ENCODE peak calls at places on chromosomes 6 and 20, in seven cellular contexts. Z, G, X, T, V, A and O are unnamed samples.

GRCh38 chr20:63876489-63877036 is 11.5 kb downstream of the TPD52L2 start:
- DNase-seq in G (no peak), V (no peak), X (no peak), T (no peak), Z (no peak), A (no peak), O (no peak)

GRCh38 chr20:13238001-13238653 is 17.1 kb downstream of the ISM1 start:
- DNase-seq in V (no peak), Z (no peak), A (no peak), T (no peak), X (no peak), G (no peak), O (no peak)

GRCh38 chr6:117928833-117929232 is 21.8 kb downstream of the SLC35F1 start:
- DNase-seq in T (no peak), V (no peak), X (no peak), A (no peak), Z (no peak), G (no peak), O (no peak)

GRCh38 chr20:54084193-54084592 is 13.8 kb upstream of the BCAS1 start:
- DNase-seq in V (no peak), Z (no peak), T (no peak), G (no peak), A (no peak), X (no peak), O (no peak)

GRCh38 chr6:89805814-89806371 is 13.7 kb downstream of the MDN1 start:
- DNase-seq in Z (no peak), X (no peak), G (no peak), A (no peak), T (no peak), V (no peak), O (no peak)

GRCh38 chr6:6556162-6556737 is 32.3 kb upstream of the LY86 start:
- DNase-seq in G (no peak), T (no peak), A (no peak), X (no peak), Z (no peak), V (no peak), O (no peak)

GRCh38 chr20:34604980-34605788 is 46.7 kb downstream of the MAP1LC3A start:
- DNase-seq in V (no peak), Z (no peak), T (peak), X (no peak), A (no peak), G (no peak), O (no peak)

GRCh38 chr6:51855310-51856082 is 231.9 kb downstream of the PKHD1 start:
- DNase-seq in Z (peak), G (no peak), V (peak), T (peak), X (peak), A (peak), O (peak)

GRCh38 chr6:33508935-33509926 is 54.9 kb downstream of the ZBTB9 start:
- DNase-seq in T (no peak), X (peak), V (no peak), A (no peak), Z (no peak), G (peak), O (no peak)

GRCh38 chr20:64025826-64026412 is 10.1 kb upstream of the C20orf204 start:
- DNase-seq in A (no peak), G (no peak), Z (no peak), X (no peak), V (no peak), T (peak), O (no peak)

DNA sequence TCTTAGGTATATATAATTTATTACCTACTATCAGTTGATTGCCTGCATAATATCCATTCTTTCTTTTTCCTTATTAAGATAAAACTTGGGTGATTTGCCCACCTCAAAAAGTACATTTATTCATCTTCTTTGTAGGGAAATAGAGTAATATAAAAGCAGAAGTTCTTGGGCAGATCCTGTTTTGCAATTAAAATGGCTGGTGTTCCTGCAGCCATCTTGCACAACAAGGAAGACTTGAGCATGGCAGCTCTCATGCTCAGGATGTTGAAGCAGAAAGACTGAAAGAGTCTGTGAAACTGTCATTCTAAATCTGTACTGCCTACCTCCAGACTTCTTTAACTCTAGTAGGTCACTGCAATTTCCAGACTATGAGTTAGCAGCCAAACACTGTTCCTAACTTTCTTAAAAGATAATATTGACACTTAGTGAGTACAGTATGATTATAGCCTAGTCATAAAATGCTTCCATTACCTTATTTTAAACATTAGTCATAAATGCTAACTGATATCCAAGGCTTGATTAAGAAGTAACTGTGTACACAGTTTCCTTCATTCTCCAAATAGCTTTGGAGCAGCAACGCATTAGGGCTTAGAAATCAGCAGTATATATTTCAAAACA is 24.6 kb upstream of the HTR1B start:
- DNase-seq in A (no peak), Z (no peak), X (no peak), G (no peak), V (no peak), T (no peak), O (no peak)
- TF ChIP-seq JUND in A (no peak), Z (no peak), X (no peak), G (no peak), V (no peak), T (no peak), O (no peak)

GRCh38 chr20:14775778-14776177 is 438.4 kb upstream of the FLRT3 start:
- DNase-seq in T (no peak), Z (peak), G (no peak), A (no peak), X (no peak), V (peak), O (no peak)

GRCh38 chr20:14778096-14778495 is 440.7 kb upstream of the FLRT3 start:
- DNase-seq in A (no peak), Z (no peak), V (no peak), X (no peak), T (no peak), G (no peak), O (no peak)

GRCh38 chr20:14780508-14780907 is 443.1 kb upstream of the FLRT3 start:
- DNase-seq in Z (no peak), V (no peak), A (no peak), X (no peak), G (no peak), T (no peak), O (no peak)

GRCh38 chr20:14777571-14777970 is 440.2 kb upstream of the FLRT3 start:
- DNase-seq in G (no peak), V (no peak), T (no peak), Z (no peak), X (no peak), A (no peak), O (no peak)

GRCh38 chr20:14778875-14779274 is 441.5 kb upstream of the FLRT3 start:
- DNase-seq in X (no peak), A (no peak), T (no peak), V (no peak), G (no peak), Z (no peak), O (no peak)
- TF ChIP-seq JUND in X (no peak), A (no peak), T (no peak), V (no peak), G (no peak), Z (no peak), O (no peak)

DNA sequence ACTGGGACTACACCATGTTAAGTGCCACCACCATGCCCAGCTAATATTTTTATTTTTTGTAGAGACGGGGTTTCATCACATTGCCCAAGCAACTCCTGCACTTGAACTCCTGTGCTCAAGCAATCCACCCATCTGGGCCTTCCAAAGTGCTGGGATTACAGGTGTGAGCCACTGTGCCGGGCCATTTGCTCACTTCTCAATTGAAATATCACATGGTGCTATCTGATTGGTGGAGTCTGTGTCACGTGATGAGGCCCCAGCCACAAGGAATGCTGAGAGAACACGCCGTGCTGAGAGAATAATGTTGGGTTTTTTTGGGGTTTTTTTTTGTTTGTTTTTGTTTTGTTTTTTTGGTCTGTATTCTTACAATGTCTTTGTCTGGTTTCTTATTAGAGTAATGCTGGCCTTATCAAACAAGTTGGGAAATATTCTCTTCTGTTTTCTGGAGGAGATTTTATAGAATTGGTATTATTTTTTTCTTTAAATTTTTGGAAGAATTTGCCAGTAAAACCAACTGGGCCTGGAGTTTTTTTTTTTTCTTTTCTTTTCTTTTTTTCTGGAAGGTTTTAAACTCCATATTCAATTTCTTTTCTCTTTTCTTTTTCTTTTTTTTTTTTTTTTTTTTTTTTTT is 183.2 kb upstream of the KCNG1 start:
- DNase-seq in V (no peak), A (no peak), T (no peak), G (no peak), Z (peak), X (peak), O (no peak)
- TF ChIP-seq JUND in V (no peak), A (no peak), T (no peak), G (no peak), Z (no peak), X (no peak), O (no peak)

GRCh38 chr20:18279231-18279630 is 9.1 kb upstream of the ZNF133 start:
- DNase-seq in V (no peak), X (no peak), Z (no peak), A (no peak), G (no peak), T (no peak), O (no peak)
- TF ChIP-seq JUND in V (no peak), X (no peak), Z (no peak), A (no peak), G (no peak), T (no peak), O (no peak)

DNA sequence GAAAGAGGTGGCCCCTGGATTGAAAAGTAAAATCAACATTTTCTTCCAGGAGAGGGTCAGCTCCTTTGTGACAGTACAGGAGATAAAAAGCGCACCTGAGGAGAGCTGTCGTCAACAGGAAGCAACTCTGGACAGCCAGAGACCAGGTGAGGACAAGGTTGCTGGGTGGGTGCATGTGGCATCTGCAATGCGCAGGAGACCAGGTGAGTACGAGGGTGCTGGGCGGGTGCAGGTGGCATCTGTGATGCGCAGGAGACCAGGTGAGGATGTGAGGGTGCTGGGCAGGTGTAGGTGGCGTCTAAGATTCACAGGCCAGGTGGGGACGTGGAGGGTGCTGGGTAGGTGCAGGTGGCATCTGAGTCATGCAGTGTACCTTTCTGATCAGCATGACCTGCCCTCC is 38.4 kb downstream of the WDR27 start:
- DNase-seq in T (no peak), X (no peak), Z (no peak), A (no peak), V (no peak), G (peak), O (no peak)
- TF ChIP-seq JUND in T (no peak), X (no peak), Z (no peak), A (no peak), V (no peak), G (no peak), O (no peak)

GRCh38 chr6:111971866-111972532 is 81.9 kb upstream of the CCN6 start:
- DNase-seq in X (no peak), V (no peak), G (no peak), Z (no peak), A (no peak), T (no peak), O (no peak)
- TF ChIP-seq JUND in X (no peak), V (no peak), G (no peak), Z (no peak), A (no peak), T (no peak), O (no peak)